ENCODE peak calls at places on chromosomes 3 and 15, in ten cellular contexts. H, U, M, D, T, Z, Q, W, K and V are unnamed samples.

GRCh38 chr3:119149484-119149883 is 3.5 kb downstream of the TEX55 start:
- DNase-seq in U (no peak), T (peak; percentile 57), H (no peak), W (peak; percentile 76), M (no peak), D (no peak), Q (no peak), K (no peak), Z (no peak), V (no peak)

GRCh38 chr15:101478701-101479341 is 10.7 kb downstream of the PCSK6 start:
- DNase-seq in Z (peak; percentile 22), U (no peak), T (no peak), W (no peak), M (no peak), K (no peak), D (no peak), Q (no peak), H (no peak), V (no peak)

GRCh38 chr15:41332788-41333527 is at the start of gene NUSAP1:
- DNase-seq in T (no peak), H (peak; percentile 37), D (peak; percentile 71), M (peak; percentile 57), W (no peak), U (no peak), K (peak; percentile 63), Q (peak; percentile 74), Z (no peak), V (peak; percentile 90)

GRCh38 chr3:197007296-197007940 is 22.2 kb downstream of the MELTF start:
- DNase-seq in T (no peak), Q (no peak), H (no peak), K (no peak), M (no peak), D (no peak), U (no peak), W (no peak), Z (no peak), V (no peak)

GRCh38 chr15:59205839-59206622 is 612 bp upstream of the LDHAL6B start:
- DNase-seq in U (no peak), K (peak; percentile 26), Z (no peak), D (no peak), Q (no peak), T (no peak), H (no peak), W (no peak), M (no peak), V (no peak)

GRCh38 chr15:42876224-42876623 is 44.4 kb downstream of the TTBK2 start:
- DNase-seq in H (no peak), Q (no peak), M (no peak), K (no peak), W (no peak), Z (no peak), D (no peak), U (no peak), T (no peak), V (no peak)

GRCh38 chr3:4581905-4582611 is 88.9 kb downstream of the ITPR1 start:
- DNase-seq in Z (no peak), H (no peak), D (no peak), Q (no peak), U (no peak), T (no peak), K (no peak), M (no peak), W (no peak), V (peak; percentile 53)

GRCh38 chr15:95559875-95560394 is 770.6 kb upstream of the NR2F2 start:
- DNase-seq in K (no peak), Q (no peak), Z (no peak), T (peak; percentile 91), W (peak; percentile 94), M (no peak), H (no peak), D (no peak), U (peak; percentile 76), V (peak; percentile 76)

GRCh38 chr3:32384938-32385337 is 6.7 kb upstream of the CMTM7 start:
- DNase-seq in Z (no peak), M (no peak), H (no peak), D (no peak), U (no peak), Q (no peak), K (no peak), T (no peak), W (no peak), V (peak; percentile 88)

GRCh38 chr15:81029416-81030367 is 29.0 kb downstream of the TLNRD1 start:
- DNase-seq in Z (no peak), K (no peak), M (no peak), W (peak; percentile 18), D (no peak), Q (peak; percentile 4), T (peak; percentile 31), U (no peak), H (no peak), V (peak; percentile 15)

GRCh38 chr15:70328137-70329115 is 230.7 kb upstream of the TLE3 start:
- DNase-seq in D (no peak), H (no peak), T (peak; percentile 98), Q (no peak), Z (no peak), M (peak; percentile 47), W (peak; percentile 95), U (peak; percentile 75), K (peak; percentile 45), V (peak; percentile 46)

GRCh38 chr3:25045291-25045690 is 382.8 kb upstream of the RARB start:
- DNase-seq in M (no peak), Q (no peak), K (no peak), T (no peak), U (no peak), D (peak; percentile 29), W (no peak), Z (no peak), H (no peak), V (no peak)